ENCODE peak calls at places on chromosomes 7 and 10, in seven cellular contexts. D is IMR-90, A is A549, K is HepG2, J is breast epithelium, Y is transverse colon, V is suprapubic skin. Q is an unnamed sample.

GRCh38 chr7:2299853-2300512 is 14.3 kb downstream of the SNX8 start:
- DNase-seq in D (no peak), A (no peak), K (no peak), J (no peak), Y (no peak), V (no peak), Q (no peak)

GRCh38 chr7:26891400-26892355 is 27.3 kb upstream of the SKAP2 start:
- DNase-seq in D (peak; percentile 41), A (no peak), K (no peak), J (no peak), Y (no peak), V (no peak), Q (no peak)

GRCh38 chr10:37704566-37704965 is 152.8 kb downstream of the ZNF248 start:
- DNase-seq in D (no peak), A (no peak), K (no peak), J (no peak), Y (no peak), V (no peak), Q (no peak)

GRCh38 chr7:134179321-134179720 is 52.2 kb downstream of the LRGUK start:
- DNase-seq in D (no peak), A (no peak), K (no peak), J (no peak), Y (no peak), V (no peak), Q (no peak)

GRCh38 chr7:69169356-69169755 is 428.9 kb upstream of the AUTS2 start:
- DNase-seq in D (no peak), A (no peak), K (no peak), J (no peak), Y (no peak), V (no peak), Q (no peak)

GRCh38 chr10:110664483-110665420 is 20.6 kb downstream of the RBM20 start:
- DNase-seq in D (peak; percentile 96), A (peak; percentile 80), K (peak; percentile 20), J (no peak), Y (peak; percentile 27), V (no peak), Q (no peak)

GRCh38 chr10:22631185-22631584 is 83.2 kb downstream of the PIP4K2A start:
- DNase-seq in D (no peak), A (no peak), K (no peak), J (no peak), Y (no peak), V (no peak), Q (no peak)

GRCh38 chr7:157464111-157464970 is 127.5 kb downstream of the DNAJB6 start:
- DNase-seq in D (no peak), A (no peak), K (no peak), J (no peak), Y (no peak), V (peak; percentile 49), Q (no peak)

GRCh38 chr10:131187886-131188285 is 123.6 kb downstream of the TCERG1L start:
- DNase-seq in D (no peak), A (no peak), K (no peak), J (no peak), Y (no peak), V (peak; percentile 32), Q (no peak)

GRCh38 chr10:103193820-103194529 is 903 bp upstream of the NT5C2 start:
- DNase-seq in D (peak; percentile 8), A (no peak), K (no peak), J (no peak), Y (no peak), V (no peak), Q (no peak)

GRCh38 chr10:90179696-90180407 is 478.5 kb downstream of the KIF20B start:
- DNase-seq in D (peak; percentile 67), A (peak; percentile 31), K (no peak), J (no peak), Y (no peak), V (no peak), Q (no peak)

GRCh38 chr7:108114117-108114841 is 15.9 kb downstream of the LAMB4 start:
- DNase-seq in D (no peak), A (peak; percentile 35), K (peak; percentile 31), J (no peak), Y (no peak), V (no peak), Q (no peak)

GRCh38 chr10:5036511-5036910 is 32.9 kb upstream of the AKR1C2 start:
- DNase-seq in D (no peak), A (no peak), K (no peak), J (no peak), Y (no peak), V (no peak), Q (no peak)

GRCh38 chr10:75071164-75071489 is 40.3 kb upstream of the SAMD8 start:
- DNase-seq in D (peak; percentile 4), A (no peak), K (no peak), J (no peak), Y (no peak), V (no peak), Q (no peak)

GRCh38 chr10:134205-134742 is 981 bp upstream of the ZMYND11 start:
- DNase-seq in D (peak; percentile 6), A (no peak), K (no peak), J (no peak), Y (no peak), V (no peak), Q (no peak)

GRCh38 chr7:150974468-150975391 is 3.4 kb downstream of the KCNH2 start:
- DNase-seq in D (peak; percentile 25), A (peak; percentile 44), K (no peak), J (no peak), Y (peak; percentile 83), V (no peak), Q (no peak)

GRCh38 chr7:92837214-92837749 is 909 bp upstream of the CDK6 start:
- DNase-seq in D (peak; percentile 35), A (no peak), K (peak; percentile 10), J (no peak), Y (no peak), V (no peak), Q (no peak)

DNA sequence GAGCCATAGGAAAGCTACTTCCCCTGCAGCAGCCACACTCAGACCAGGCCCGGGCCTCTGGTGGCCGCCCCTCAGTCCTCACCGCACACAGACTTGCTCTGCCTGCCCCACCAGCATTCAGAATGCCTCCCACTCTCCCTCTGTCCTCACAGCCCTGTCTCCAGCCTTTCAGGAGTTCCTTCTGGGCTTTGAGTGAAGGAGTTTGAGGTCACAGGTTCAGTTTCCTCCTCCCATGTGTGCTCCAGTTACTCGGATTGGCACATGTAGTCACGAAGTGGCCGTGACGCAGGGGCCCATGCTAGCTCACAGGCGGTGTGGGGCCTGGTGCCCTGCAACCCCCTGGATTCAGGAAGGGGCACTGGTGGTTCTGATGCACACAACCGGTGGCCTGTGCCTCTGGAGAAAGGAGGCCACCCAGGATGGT is 5.3 kb downstream of the ALOX5 start:
- DNase-seq in D (no peak), A (no peak), K (no peak), J (no peak), Y (no peak), V (no peak), Q (peak; percentile 81)
- TF ChIP-seq POLR2A in D (no peak), A (no peak), K (no peak), J (no peak), Y (no peak), V (no peak), Q (no peak)

DNA sequence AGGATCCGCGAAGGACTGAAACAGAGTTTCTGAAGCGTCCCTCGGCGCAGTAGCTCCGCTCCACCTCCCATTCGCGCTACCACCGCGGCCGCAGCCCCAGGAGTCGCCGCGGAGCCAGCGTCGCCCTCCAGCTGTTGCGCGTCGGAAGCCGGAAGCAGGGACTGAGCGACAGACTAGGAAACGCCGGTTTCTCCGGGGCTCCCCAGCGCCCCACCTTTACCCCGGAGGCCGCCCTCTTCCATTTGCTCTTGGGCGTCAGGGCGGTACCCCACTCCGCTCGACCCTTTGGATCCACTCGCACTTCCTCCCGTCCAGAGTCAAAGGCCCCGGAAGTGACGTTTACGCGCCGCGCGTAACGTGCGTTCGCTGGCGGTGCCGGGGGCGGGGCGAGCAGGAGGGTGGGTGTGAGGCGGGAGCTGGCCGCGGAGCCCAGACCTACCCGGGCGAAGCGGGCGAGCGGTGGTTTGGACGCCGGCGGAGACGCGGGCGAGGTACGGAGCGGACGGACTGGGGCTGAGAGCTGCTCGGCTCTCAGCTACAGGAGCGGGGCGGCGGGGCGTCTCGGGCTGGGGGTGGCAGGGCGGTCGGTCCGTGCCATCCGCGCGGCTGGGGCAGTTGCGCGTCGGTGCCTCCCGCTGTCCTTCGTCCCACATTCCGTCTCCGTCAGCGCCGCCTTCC is at the start of gene RABGEF1:
- DNase-seq in D (peak; percentile 93), A (peak; percentile 96), K (peak; percentile 94), J (peak; percentile 98), Y (peak; percentile 99), V (peak; percentile 99), Q (peak; percentile 97)
- H3K9me3 ChIP-seq in D (peaks cover 6% of the 10 kb centered on the region), A (peaks cover 11% of the 10 kb centered on the region), K (peaks cover 10% of the 10 kb centered on the region), J (peaks cover 9% of the 10 kb centered on the region), Y (no peaks in the 10 kb centered on the region), V (no peaks in the 10 kb centered on the region), Q (peaks cover 6% of the 10 kb centered on the region)

GRCh38 chr7:100684534-100685042 is 9.5 kb downstream of the GIGYF1 start:
- DNase-seq in D (no peak), A (no peak), K (no peak), J (no peak), Y (no peak), V (no peak), Q (no peak)
- TF ChIP-seq POLR2A in D (no peak), A (no peak), K (no peak), J (no peak), Y (no peak), V (no peak), Q (no peak)

GRCh38 chr7:129225206-129225930 is 538 bp downstream of the AHCYL2 start:
- DNase-seq in D (peak; percentile 27), A (peak; percentile 48), K (peak; percentile 20), J (peak; percentile 60), Y (peak; percentile 59), V (no peak), Q (peak; percentile 93)
- H3K9me3 ChIP-seq in D (no peaks in the 10 kb centered on the region), A (no peaks in the 10 kb centered on the region), K (no peaks in the 10 kb centered on the region), J (no peaks in the 10 kb centered on the region), Y (no peaks in the 10 kb centered on the region), V (no peaks in the 10 kb centered on the region), Q (no peaks in the 10 kb centered on the region)